ENCODE peak calls at places on chromosome 10, in four cellular contexts. One of them, this sample, is unnamed.

GRCh38 chr10:113177163-113177935 is 227.3 kb downstream of the TCF7L2 start:
- DNase-seq in HepG2: no peak
- DNase-seq in SK-N-SH: no peak
- DNase-seq in H1: peak; percentile 45
- DNase-seq in this sample: no peak

GRCh38 chr10:87818505-87819273 is 663 bp upstream of the ATAD1 start:
- DNase-seq in H1: no peak
- DNase-seq in HepG2: no peak
- DNase-seq in SK-N-SH: peak; percentile 51
- DNase-seq in this sample: peak; percentile 63

GRCh38 chr10:51683031-51683830 is 16.2 kb downstream of the CSTF2T start:
- DNase-seq in HepG2: no peak
- DNase-seq in H1: no peak
- DNase-seq in SK-N-SH: no peak
- DNase-seq in this sample: no peak

GRCh38 chr10:53325073-53325472 is 552.5 kb upstream of the MBL2 start:
- DNase-seq in H1: no peak
- DNase-seq in SK-N-SH: no peak
- DNase-seq in HepG2: no peak
- DNase-seq in this sample: no peak

GRCh38 chr10:22043327-22043633 is 39.8 kb upstream of the DNAJC1 start:
- DNase-seq in HepG2: no peak
- DNase-seq in SK-N-SH: no peak
- DNase-seq in H1: no peak
- DNase-seq in this sample: no peak

GRCh38 chr10:119507115-119507514 is 35.4 kb downstream of the RGS10 start:
- DNase-seq in SK-N-SH: no peak
- DNase-seq in H1: no peak
- DNase-seq in HepG2: no peak
- DNase-seq in this sample: no peak

GRCh38 chr10:76036410-76036940 is 605.1 kb downstream of the LRMDA start:
- DNase-seq in H1: peak; percentile 91
- DNase-seq in SK-N-SH: peak; percentile 81
- DNase-seq in HepG2: no peak
- DNase-seq in this sample: no peak

GRCh38 chr10:104925232-104925851 is 284.3 kb downstream of the SORCS3 start:
- DNase-seq in SK-N-SH: peak; percentile 47
- DNase-seq in HepG2: peak; percentile 25
- DNase-seq in H1: peak; percentile 71
- DNase-seq in this sample: no peak

GRCh38 chr10:117472872-117473271 is 69.7 kb upstream of the EMX2 start:
- DNase-seq in HepG2: no peak
- DNase-seq in SK-N-SH: no peak
- DNase-seq in H1: no peak
- DNase-seq in this sample: no peak

GRCh38 chr10:118967160-118967559 is 62.4 kb upstream of the NANOS1 start:
- DNase-seq in H1: no peak
- DNase-seq in SK-N-SH: no peak
- DNase-seq in HepG2: no peak
- DNase-seq in this sample: no peak

GRCh38 chr10:22622242-22622806 is 92.1 kb downstream of the PIP4K2A start:
- DNase-seq in SK-N-SH: no peak
- DNase-seq in H1: no peak
- DNase-seq in HepG2: no peak
- DNase-seq in this sample: no peak

GRCh38 chr10:34191399-34191798 is 623.7 kb downstream of the PARD3 start:
- DNase-seq in HepG2: no peak
- DNase-seq in SK-N-SH: no peak
- DNase-seq in H1: no peak
- DNase-seq in this sample: no peak

GRCh38 chr10:46299531-46300366 is 13.0 kb downstream of the ANTXRL start:
- DNase-seq in HepG2: no peak
- DNase-seq in H1: peak; percentile 69
- DNase-seq in SK-N-SH: no peak
- DNase-seq in this sample: no peak

GRCh38 chr10:131140606-131141005 is 170.9 kb downstream of the TCERG1L start:
- DNase-seq in HepG2: no peak
- DNase-seq in H1: no peak
- DNase-seq in SK-N-SH: no peak
- DNase-seq in this sample: no peak

GRCh38 chr10:33291053-33291592 is 43.3 kb downstream of the NRP1 start:
- DNase-seq in H1: no peak
- DNase-seq in HepG2: peak; percentile 43
- DNase-seq in SK-N-SH: no peak
- DNase-seq in this sample: no peak

GRCh38 chr10:65531545-65531944 is 1394.3 kb upstream of the LRRTM3 start:
- DNase-seq in H1: no peak
- DNase-seq in HepG2: no peak
- DNase-seq in SK-N-SH: no peak
- DNase-seq in this sample: no peak

GRCh38 chr10:111113238-111113960 is 36.6 kb downstream of the ADRA2A start:
- DNase-seq in SK-N-SH: no peak
- DNase-seq in HepG2: no peak
- DNase-seq in H1: no peak
- DNase-seq in this sample: no peak

GRCh38 chr10:33066558-33067236 is 108.7 kb upstream of the ITGB1 start:
- DNase-seq in SK-N-SH: no peak
- DNase-seq in H1: no peak
- DNase-seq in HepG2: no peak
- DNase-seq in this sample: no peak

GRCh38 chr10:22705534-22705933 is 8.8 kb downstream of the PIP4K2A start:
- DNase-seq in SK-N-SH: no peak
- DNase-seq in H1: no peak
- DNase-seq in HepG2: no peak
- DNase-seq in this sample: no peak

GRCh38 chr10:35573786-35574185 is 31.4 kb upstream of the GJD4 start:
- DNase-seq in H1: no peak
- DNase-seq in SK-N-SH: no peak
- DNase-seq in HepG2: no peak
- DNase-seq in this sample: no peak

GRCh38 chr10:68543004-68543918 is 15.9 kb upstream of the SLC25A16 start:
- DNase-seq in SK-N-SH: no peak
- DNase-seq in H1: no peak
- DNase-seq in HepG2: peak; percentile 71
- DNase-seq in this sample: no peak

GRCh38 chr10:59977486-59977885 is 71.1 kb upstream of the CCDC6 start:
- DNase-seq in H1: no peak
- DNase-seq in SK-N-SH: no peak
- DNase-seq in HepG2: no peak
- DNase-seq in this sample: no peak

GRCh38 chr10:104796817-104797216 is 155.7 kb downstream of the SORCS3 start:
- DNase-seq in SK-N-SH: no peak
- DNase-seq in HepG2: no peak
- DNase-seq in H1: no peak
- DNase-seq in this sample: no peak

GRCh38 chr10:47322300-47323061 is at the start of gene GDF2:
- DNase-seq in H1: no peak
- DNase-seq in SK-N-SH: no peak
- DNase-seq in HepG2: no peak
- DNase-seq in this sample: no peak

GRCh38 chr10:9796567-9796966 is 1221.1 kb upstream of the CELF2 start:
- DNase-seq in H1: no peak
- DNase-seq in HepG2: no peak
- DNase-seq in SK-N-SH: no peak
- DNase-seq in this sample: no peak

GRCh38 chr10:44902838-44903545 is 8.1 kb upstream of the TMEM72 start:
- DNase-seq in HepG2: no peak
- DNase-seq in SK-N-SH: no peak
- DNase-seq in H1: no peak
- DNase-seq in this sample: no peak

GRCh38 chr10:111996103-111996502 is 187.5 kb downstream of the GPAM start:
- DNase-seq in SK-N-SH: no peak
- DNase-seq in H1: no peak
- DNase-seq in HepG2: no peak
- DNase-seq in this sample: peak; percentile 13

DNA sequence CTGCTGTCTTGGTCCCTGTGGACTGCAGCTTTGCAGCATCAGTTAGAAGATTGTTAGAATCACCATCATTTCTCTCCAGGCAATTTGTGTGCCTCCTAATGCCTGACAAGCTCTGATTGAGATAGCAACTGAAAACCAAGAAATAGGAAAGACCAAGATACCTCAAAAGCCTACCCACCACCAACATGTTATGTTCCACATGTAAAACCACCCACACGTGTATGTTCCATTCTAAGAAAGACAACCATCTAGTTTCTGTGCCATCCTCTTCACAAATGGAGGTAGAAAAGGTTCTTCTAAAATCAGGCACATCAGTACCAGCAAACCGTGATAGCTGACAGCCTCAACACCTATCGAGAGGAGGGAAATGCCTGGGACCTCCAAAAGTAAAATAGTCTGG is 46.9 kb downstream of the TASOR2 start:
- DNase-seq in HepG2: no peak
- DNase-seq in SK-N-SH: no peak
- DNase-seq in H1: no peak
- DNase-seq in this sample: no peak
- TF ChIP-seq TCF12 in HepG2: no peak
- TF ChIP-seq TCF12 in SK-N-SH: no peak
- TF ChIP-seq TCF12 in H1: no peak
- TF ChIP-seq TCF12 in this sample: no peak

GRCh38 chr10:70255329-70256299 is 22.4 kb upstream of the PPA1 start:
- DNase-seq in H1: no peak
- DNase-seq in SK-N-SH: no peak
- DNase-seq in HepG2: peak; percentile 82
- DNase-seq in this sample: no peak
- H3K9ac ChIP-seq in H1: no peak overlapping the region
- H3K9ac ChIP-seq in SK-N-SH: no peak overlapping the region
- H3K9ac ChIP-seq in HepG2: peak overlapping the region; percentile 26
- H3K9ac ChIP-seq in this sample: no peak overlapping the region

DNA sequence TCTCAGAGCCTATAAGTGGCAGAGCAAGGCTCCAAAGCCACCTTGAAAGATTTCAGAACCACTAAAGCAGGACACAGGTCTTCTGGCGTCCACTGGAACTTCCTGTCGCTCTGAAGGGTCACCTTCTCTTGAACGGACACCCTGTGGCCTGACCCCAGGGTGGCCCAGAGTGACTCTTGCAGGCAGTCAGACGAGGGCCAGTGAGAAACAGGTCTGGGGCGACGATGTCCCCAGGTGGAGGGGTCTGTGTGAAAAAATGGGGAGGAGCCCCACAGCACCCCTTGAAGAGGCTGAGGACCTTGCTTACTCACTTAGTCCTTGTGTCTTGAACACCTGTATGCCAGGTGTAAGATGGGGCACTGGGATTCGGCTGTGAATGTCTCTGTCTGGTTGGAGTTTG is 946 bp upstream of the RASGEF1A start:
- DNase-seq in HepG2: no peak
- DNase-seq in SK-N-SH: no peak
- DNase-seq in H1: no peak
- DNase-seq in this sample: no peak
- TF ChIP-seq TCF12 in HepG2: no peak
- TF ChIP-seq TCF12 in SK-N-SH: no peak
- TF ChIP-seq TCF12 in H1: no peak
- TF ChIP-seq TCF12 in this sample: no peak

GRCh38 chr10:78524941-78525340 is 491.3 kb downstream of the RPS24 start:
- DNase-seq in SK-N-SH: no peak
- DNase-seq in H1: no peak
- DNase-seq in HepG2: no peak
- DNase-seq in this sample: no peak
- H3K9ac ChIP-seq in SK-N-SH: no peak overlapping the region
- H3K9ac ChIP-seq in H1: no peak overlapping the region
- H3K9ac ChIP-seq in HepG2: no peak overlapping the region
- H3K9ac ChIP-seq in this sample: no peak overlapping the region

GRCh38 chr10:124390788-124391187 is 27.9 kb downstream of the OAT start:
- DNase-seq in SK-N-SH: no peak
- DNase-seq in H1: no peak
- DNase-seq in HepG2: no peak
- DNase-seq in this sample: no peak
- TF ChIP-seq TCF12 in SK-N-SH: no peak
- TF ChIP-seq TCF12 in H1: no peak
- TF ChIP-seq TCF12 in HepG2: no peak
- TF ChIP-seq TCF12 in this sample: no peak

DNA sequence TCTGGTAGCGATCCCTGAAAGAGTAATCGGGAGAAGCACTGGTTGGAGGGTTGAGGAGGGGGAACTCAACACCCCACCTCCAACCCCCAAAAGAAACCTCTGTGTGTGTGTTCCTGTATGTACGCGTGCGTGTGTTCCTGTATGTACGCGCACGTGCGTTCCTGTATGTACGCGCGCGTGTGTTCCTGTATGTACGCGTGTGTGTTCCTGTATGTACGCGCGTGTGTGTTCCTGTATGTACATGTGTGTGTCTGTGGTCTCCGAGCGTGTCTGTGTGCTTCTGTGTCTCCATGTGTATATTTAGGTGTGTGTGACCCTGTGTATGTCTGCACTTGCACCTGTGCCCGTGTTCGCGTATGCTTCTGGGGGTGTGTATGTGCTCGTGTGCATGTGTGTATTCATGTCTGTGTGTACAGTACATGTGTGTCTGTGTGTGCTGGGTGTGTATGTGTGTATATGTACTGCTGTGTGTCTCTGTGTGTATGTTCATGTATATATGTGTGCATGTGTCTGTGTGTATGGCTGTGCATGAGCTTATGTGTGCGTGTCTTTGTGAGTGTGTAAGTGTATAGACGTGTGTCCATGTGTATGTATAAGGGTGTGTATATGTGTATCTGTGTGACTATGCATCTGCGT is 42.9 kb upstream of the KLF6 start:
- DNase-seq in H1: no peak
- DNase-seq in SK-N-SH: no peak
- DNase-seq in HepG2: no peak
- DNase-seq in this sample: no peak
- H3K9ac ChIP-seq in H1: no peak overlapping the region
- H3K9ac ChIP-seq in SK-N-SH: no peak overlapping the region
- H3K9ac ChIP-seq in HepG2: no peak overlapping the region
- H3K9ac ChIP-seq in this sample: no peak overlapping the region

GRCh38 chr10:129727495-129727894 is 236.6 kb downstream of the EBF3 start:
- DNase-seq in HepG2: no peak
- DNase-seq in H1: no peak
- DNase-seq in SK-N-SH: no peak
- DNase-seq in this sample: no peak

GRCh38 chr10:129725011-129725410 is 239.1 kb downstream of the EBF3 start:
- DNase-seq in H1: no peak
- DNase-seq in HepG2: no peak
- DNase-seq in SK-N-SH: no peak
- DNase-seq in this sample: no peak

GRCh38 chr10:129727071-129727470 is 237.0 kb downstream of the EBF3 start:
- DNase-seq in H1: no peak
- DNase-seq in HepG2: no peak
- DNase-seq in SK-N-SH: no peak
- DNase-seq in this sample: no peak

GRCh38 chr10:129725890-129726631 is 238.0 kb downstream of the EBF3 start:
- DNase-seq in H1: no peak
- DNase-seq in HepG2: no peak
- DNase-seq in SK-N-SH: no peak
- DNase-seq in this sample: no peak

GRCh38 chr10:129725482-129725881 is 238.6 kb downstream of the EBF3 start:
- DNase-seq in SK-N-SH: no peak
- DNase-seq in H1: no peak
- DNase-seq in HepG2: no peak
- DNase-seq in this sample: no peak
- TF ChIP-seq TCF12 in SK-N-SH: no peak
- TF ChIP-seq TCF12 in H1: no peak
- TF ChIP-seq TCF12 in HepG2: no peak
- TF ChIP-seq TCF12 in this sample: no peak

GRCh38 chr10:63132651-63133055 is 475 bp upstream of the NRBF2 start:
- DNase-seq in H1: no peak
- DNase-seq in HepG2: no peak
- DNase-seq in SK-N-SH: no peak
- DNase-seq in this sample: no peak
- H3K9ac ChIP-seq in H1: no peak overlapping the region
- H3K9ac ChIP-seq in HepG2: no peak overlapping the region
- H3K9ac ChIP-seq in SK-N-SH: no peak overlapping the region
- H3K9ac ChIP-seq in this sample: no peak overlapping the region

GRCh38 chr10:61175331-61175730 is 231.3 kb upstream of the RHOBTB1 start:
- DNase-seq in SK-N-SH: peak; percentile 15
- DNase-seq in H1: no peak
- DNase-seq in HepG2: no peak
- DNase-seq in this sample: no peak
- TF ChIP-seq TCF12 in SK-N-SH: no peak
- TF ChIP-seq TCF12 in H1: no peak
- TF ChIP-seq TCF12 in HepG2: no peak
- TF ChIP-seq TCF12 in this sample: no peak

This sample was measured in GM12878.